ENCODE peak calls at places on chromosome 4, in six cellular contexts. G, U, O, R, E and M are unnamed samples.

GRCh38 chr4:132227349-132228165 is 921.5 kb upstream of the PCDH10 start:
- DNase-seq in O (peak), R (peak), E (no peak), G (no peak), U (no peak), M (no peak)

GRCh38 chr4:155077860-155078259 is 130.6 kb upstream of the NPY2R start:
- DNase-seq in G (no peak), O (no peak), E (no peak), R (no peak), U (no peak), M (no peak)

GRCh38 chr4:107037188-107037587 is 1.1 kb upstream of the DKK2 start:
- DNase-seq in R (peak), E (no peak), U (peak), O (no peak), G (peak), M (no peak)

GRCh38 chr4:137960371-137961050 is 281.6 kb downstream of the SLC7A11 start:
- DNase-seq in R (peak), E (no peak), O (no peak), G (peak), U (no peak), M (no peak)

GRCh38 chr4:169412046-169412445 is 141.3 kb upstream of the SH3RF1 start:
- DNase-seq in R (no peak), O (no peak), G (no peak), U (no peak), E (no peak), M (no peak)

GRCh38 chr4:8255698-8256441 is 13.7 kb upstream of the HTRA3 start:
- DNase-seq in E (no peak), G (peak), U (no peak), O (no peak), R (peak), M (no peak)

GRCh38 chr4:99763635-99764101 is 53.0 kb upstream of the DAPP1 start:
- DNase-seq in E (no peak), U (no peak), R (peak), G (peak), O (peak), M (no peak)

GRCh38 chr4:110653602-110654253 is 30.9 kb upstream of the PITX2 start:
- DNase-seq in G (no peak), R (no peak), U (no peak), E (no peak), O (no peak), M (no peak)

GRCh38 chr4:183348706-183349659 is 26.8 kb upstream of the CLDN24 start:
- DNase-seq in O (no peak), E (no peak), G (peak), U (no peak), R (peak), M (no peak)

GRCh38 chr4:76905521-76905920 is 7.6 kb upstream of the SOWAHB start:
- DNase-seq in U (no peak), E (no peak), O (no peak), R (peak), G (peak), M (no peak)

GRCh38 chr4:96326846-96327245 is 487.0 kb downstream of the PDHA2 start:
- DNase-seq in U (no peak), R (no peak), E (no peak), G (no peak), O (no peak), M (no peak)

GRCh38 chr4:82774711-82775171 is 23.9 kb downstream of the SCD5 start:
- DNase-seq in O (no peak), G (peak), U (peak), R (no peak), E (no peak), M (no peak)

GRCh38 chr4:129641179-129641578 is 545.2 kb downstream of the C4orf33 start:
- DNase-seq in R (peak), E (peak), U (peak), O (peak), G (peak), M (no peak)

GRCh38 chr4:151808120-151808529 is 47.3 kb upstream of the GATB start:
- DNase-seq in G (no peak), R (no peak), U (no peak), O (no peak), E (no peak), M (no peak)

GRCh38 chr4:111937368-111937767 is 207.9 kb upstream of the FAM241A start:
- DNase-seq in R (peak), U (no peak), O (peak), G (peak), E (no peak), M (no peak)

GRCh38 chr4:8353912-8354453 is 84.4 kb downstream of the HTRA3 start:
- DNase-seq in R (peak), E (no peak), G (no peak), O (no peak), U (no peak), M (no peak)

GRCh38 chr4:122453384-122454000 is 3.0 kb downstream of the IL2 start:
- DNase-seq in E (no peak), U (no peak), G (no peak), O (no peak), R (no peak), M (no peak)

GRCh38 chr4:5882947-5883346 is 9.9 kb downstream of the CRMP1 start:
- DNase-seq in E (no peak), R (no peak), U (no peak), G (no peak), O (no peak), M (no peak)

GRCh38 chr4:20249333-20249732 is 2.4 kb upstream of the SLIT2 start:
- DNase-seq in U (no peak), R (peak), E (no peak), G (peak), O (no peak), M (no peak)